ENCODE peak calls at places on chromosome 11, in eight cellular contexts. One of them, this sample, is unnamed.

GRCh38 chr11:47377571-47378010 is 756 bp downstream of the SPI1 start:
- DNase-seq in tibial artery: no peak
- DNase-seq in foreskin fibroblast: no peak
- DNase-seq in A549: no peak
- DNase-seq in body of pancreas: no peak
- DNase-seq in HL-60: peak
- DNase-seq in GM20000: no peak
- DNase-seq in AG10803: no peak
- DNase-seq in this sample: no peak

GRCh38 chr11:81596709-81597108 is 1137.0 kb downstream of the FAM181B start:
- DNase-seq in tibial artery: no peak
- DNase-seq in foreskin fibroblast: no peak
- DNase-seq in A549: no peak
- DNase-seq in body of pancreas: no peak
- DNase-seq in HL-60: no peak
- DNase-seq in GM20000: no peak
- DNase-seq in AG10803: no peak
- DNase-seq in this sample: no peak

GRCh38 chr11:102269927-102270326 is 47.4 kb upstream of the BIRC3 start:
- DNase-seq in tibial artery: no peak
- DNase-seq in foreskin fibroblast: no peak
- DNase-seq in A549: no peak
- DNase-seq in body of pancreas: no peak
- DNase-seq in HL-60: no peak
- DNase-seq in GM20000: no peak
- DNase-seq in AG10803: peak
- DNase-seq in this sample: no peak

GRCh38 chr11:45665933-45666647 is 668 bp upstream of the CHST1 start:
- DNase-seq in tibial artery: no peak
- DNase-seq in foreskin fibroblast: peak
- DNase-seq in A549: no peak
- DNase-seq in body of pancreas: no peak
- DNase-seq in HL-60: no peak
- DNase-seq in GM20000: no peak
- DNase-seq in AG10803: no peak
- DNase-seq in this sample: no peak

GRCh38 chr11:77071671-77072605 is 5.2 kb downstream of the CAPN5 start:
- DNase-seq in tibial artery: peak
- DNase-seq in foreskin fibroblast: peak
- DNase-seq in A549: no peak
- DNase-seq in body of pancreas: no peak
- DNase-seq in HL-60: peak
- DNase-seq in GM20000: peak
- DNase-seq in AG10803: peak
- DNase-seq in this sample: no peak

GRCh38 chr11:76680517-76681425 is 10.2 kb upstream of the LRRC32 start:
- DNase-seq in tibial artery: peak
- DNase-seq in foreskin fibroblast: peak
- DNase-seq in A549: peak
- DNase-seq in body of pancreas: peak
- DNase-seq in HL-60: peak
- DNase-seq in GM20000: peak
- DNase-seq in AG10803: peak
- DNase-seq in this sample: no peak

GRCh38 chr11:35326266-35326879 is 93.0 kb downstream of the SLC1A2 start:
- DNase-seq in tibial artery: no peak
- DNase-seq in foreskin fibroblast: no peak
- DNase-seq in A549: no peak
- DNase-seq in body of pancreas: no peak
- DNase-seq in HL-60: no peak
- DNase-seq in GM20000: no peak
- DNase-seq in AG10803: no peak
- DNase-seq in this sample: no peak

GRCh38 chr11:100574894-100575769 is 112.0 kb upstream of the ARHGAP42 start:
- DNase-seq in tibial artery: no peak
- DNase-seq in foreskin fibroblast: peak
- DNase-seq in A549: no peak
- DNase-seq in body of pancreas: no peak
- DNase-seq in HL-60: no peak
- DNase-seq in GM20000: no peak
- DNase-seq in AG10803: peak
- DNase-seq in this sample: no peak

GRCh38 chr11:1829039-1829820 is 5.6 kb upstream of the SYT8 start:
- DNase-seq in tibial artery: peak
- DNase-seq in foreskin fibroblast: peak
- DNase-seq in A549: no peak
- DNase-seq in body of pancreas: no peak
- DNase-seq in HL-60: no peak
- DNase-seq in GM20000: no peak
- DNase-seq in AG10803: peak
- DNase-seq in this sample: no peak

GRCh38 chr11:23540101-23540561 is 679.9 kb upstream of the CCDC179 start:
- DNase-seq in tibial artery: no peak
- DNase-seq in foreskin fibroblast: peak
- DNase-seq in A549: peak
- DNase-seq in body of pancreas: no peak
- DNase-seq in HL-60: no peak
- DNase-seq in GM20000: peak
- DNase-seq in AG10803: peak
- DNase-seq in this sample: no peak
- TF ChIP-seq CTCF in tibial artery: peak
- TF ChIP-seq CTCF in foreskin fibroblast: peak
- TF ChIP-seq CTCF in A549: peak
- TF ChIP-seq CTCF in body of pancreas: peak
- TF ChIP-seq CTCF in HL-60: peak
- TF ChIP-seq CTCF in GM20000: peak
- TF ChIP-seq CTCF in AG10803: peak
- TF ChIP-seq CTCF in this sample: peak

GRCh38 chr11:69912911-69913451 is 93.8 kb upstream of the FGF3 start:
- DNase-seq in tibial artery: peak
- DNase-seq in foreskin fibroblast: no peak
- DNase-seq in A549: no peak
- DNase-seq in body of pancreas: no peak
- DNase-seq in HL-60: peak
- DNase-seq in GM20000: no peak
- DNase-seq in AG10803: no peak
- DNase-seq in this sample: no peak
- TF ChIP-seq CTCF in tibial artery: no peak
- TF ChIP-seq CTCF in foreskin fibroblast: no peak
- TF ChIP-seq CTCF in A549: peak
- TF ChIP-seq CTCF in body of pancreas: no peak
- TF ChIP-seq CTCF in HL-60: peak
- TF ChIP-seq CTCF in GM20000: no peak
- TF ChIP-seq CTCF in AG10803: peak
- TF ChIP-seq CTCF in this sample: peak

DNA sequence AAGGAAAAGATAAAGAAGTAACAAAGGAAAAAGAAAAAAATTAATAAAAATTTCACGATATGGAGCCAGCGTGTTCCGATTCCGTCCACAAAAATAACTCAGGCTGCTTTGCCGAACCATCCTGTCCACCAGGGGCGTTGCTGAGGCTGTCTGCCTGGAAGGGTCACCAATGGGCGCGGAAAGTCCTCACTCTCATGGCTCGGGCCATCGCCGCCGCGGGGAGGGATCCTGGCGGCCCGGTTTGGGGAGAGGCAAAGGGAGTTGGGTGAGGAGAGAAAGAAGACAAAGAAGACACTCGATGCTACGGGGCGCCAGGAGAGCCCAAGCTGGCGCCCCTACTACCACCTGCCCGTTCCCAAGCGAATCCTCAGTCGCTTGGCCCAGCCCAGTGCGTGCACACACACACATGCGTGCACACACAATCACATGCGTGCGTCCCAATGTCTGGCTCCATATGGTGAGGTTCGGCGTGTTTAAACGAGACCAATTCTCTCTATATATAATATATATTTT is 5.6 kb upstream of the PYGM start:
- DNase-seq in tibial artery: peak
- DNase-seq in foreskin fibroblast: no peak
- DNase-seq in A549: no peak
- DNase-seq in body of pancreas: no peak
- DNase-seq in HL-60: no peak
- DNase-seq in GM20000: no peak
- DNase-seq in AG10803: no peak
- DNase-seq in this sample: no peak
- TF ChIP-seq CTCF in tibial artery: no peak
- TF ChIP-seq CTCF in foreskin fibroblast: no peak
- TF ChIP-seq CTCF in A549: no peak
- TF ChIP-seq CTCF in body of pancreas: no peak
- TF ChIP-seq CTCF in HL-60: no peak
- TF ChIP-seq CTCF in GM20000: no peak
- TF ChIP-seq CTCF in AG10803: peak
- TF ChIP-seq CTCF in this sample: no peak

DNA sequence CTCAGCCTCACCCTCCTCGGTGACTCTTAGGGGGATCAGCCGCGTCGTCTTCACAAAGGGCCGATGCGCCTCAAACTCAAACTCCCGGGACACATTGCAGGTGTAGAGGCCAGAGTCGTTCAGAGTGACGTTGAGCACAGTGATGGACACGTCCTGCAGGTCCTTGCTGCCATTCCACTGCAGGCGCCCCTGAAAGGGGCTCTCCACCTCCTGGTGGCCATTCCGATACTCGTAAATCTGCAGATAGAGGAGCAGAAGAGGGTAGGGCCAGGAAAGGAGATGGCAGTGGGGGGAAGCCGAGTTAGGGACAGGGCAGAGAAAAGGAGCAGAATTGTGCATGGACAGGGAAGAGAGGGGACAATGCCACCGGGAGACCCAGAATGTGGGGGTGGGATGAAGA is 12.0 kb downstream of the SCN3B start:
- DNase-seq in tibial artery: no peak
- DNase-seq in foreskin fibroblast: no peak
- DNase-seq in A549: no peak
- DNase-seq in body of pancreas: no peak
- DNase-seq in HL-60: no peak
- DNase-seq in GM20000: no peak
- DNase-seq in AG10803: no peak
- DNase-seq in this sample: no peak
- TF ChIP-seq CTCF in tibial artery: no peak
- TF ChIP-seq CTCF in foreskin fibroblast: no peak
- TF ChIP-seq CTCF in A549: no peak
- TF ChIP-seq CTCF in body of pancreas: no peak
- TF ChIP-seq CTCF in HL-60: no peak
- TF ChIP-seq CTCF in GM20000: no peak
- TF ChIP-seq CTCF in AG10803: no peak
- TF ChIP-seq CTCF in this sample: no peak

GRCh38 chr11:57515332-57516060 is at the start of gene SLC43A1:
- DNase-seq in tibial artery: peak
- DNase-seq in foreskin fibroblast: peak
- DNase-seq in A549: peak
- DNase-seq in body of pancreas: peak
- DNase-seq in HL-60: peak
- DNase-seq in GM20000: peak
- DNase-seq in AG10803: peak
- DNase-seq in this sample: peak
- TF ChIP-seq CTCF in tibial artery: no peak
- TF ChIP-seq CTCF in foreskin fibroblast: no peak
- TF ChIP-seq CTCF in A549: no peak
- TF ChIP-seq CTCF in body of pancreas: no peak
- TF ChIP-seq CTCF in HL-60: no peak
- TF ChIP-seq CTCF in GM20000: no peak
- TF ChIP-seq CTCF in AG10803: peak
- TF ChIP-seq CTCF in this sample: peak